ENCODE peak calls at places on chromosomes 16 and 17, in seven cellular contexts. One of them, this sample, is unnamed.

GRCh38 chr17:77085916-77086432 is 54.8 kb upstream of the SEC14L1 start:
- DNase-seq in coronary artery: no peak
- DNase-seq in OCI-LY7: peak
- DNase-seq in A549: no peak
- DNase-seq in endothelial cell: peak
- DNase-seq in ovary: no peak
- DNase-seq in mucosa of descending colon: no peak
- DNase-seq in this sample: no peak

GRCh38 chr16:81608515-81609209 is 164.1 kb downstream of the CMIP start:
- DNase-seq in coronary artery: no peak
- DNase-seq in OCI-LY7: peak
- DNase-seq in A549: no peak
- DNase-seq in endothelial cell: no peak
- DNase-seq in ovary: no peak
- DNase-seq in mucosa of descending colon: no peak
- DNase-seq in this sample: peak

GRCh38 chr17:1002412-1002753 is 5.5 kb downstream of the TIMM22 start:
- DNase-seq in coronary artery: peak
- DNase-seq in OCI-LY7: no peak
- DNase-seq in A549: no peak
- DNase-seq in endothelial cell: no peak
- DNase-seq in ovary: no peak
- DNase-seq in mucosa of descending colon: no peak
- DNase-seq in this sample: no peak

GRCh38 chr17:13474073-13474800 is 127.5 kb downstream of the HS3ST3A1 start:
- DNase-seq in coronary artery: no peak
- DNase-seq in OCI-LY7: no peak
- DNase-seq in A549: no peak
- DNase-seq in endothelial cell: no peak
- DNase-seq in ovary: no peak
- DNase-seq in mucosa of descending colon: no peak
- DNase-seq in this sample: no peak

GRCh38 chr17:49494937-49495841 is at the start of gene NGFR:
- DNase-seq in coronary artery: no peak
- DNase-seq in OCI-LY7: peak
- DNase-seq in A549: peak
- DNase-seq in endothelial cell: peak
- DNase-seq in ovary: peak
- DNase-seq in mucosa of descending colon: peak
- DNase-seq in this sample: peak

GRCh38 chr16:19851476-19851875 is 33.2 kb downstream of the GPRC5B start:
- DNase-seq in coronary artery: no peak
- DNase-seq in OCI-LY7: no peak
- DNase-seq in A549: no peak
- DNase-seq in endothelial cell: no peak
- DNase-seq in ovary: no peak
- DNase-seq in mucosa of descending colon: no peak
- DNase-seq in this sample: no peak

GRCh38 chr16:11235703-11235991 is 20.4 kb downstream of the SOCS1 start:
- DNase-seq in coronary artery: no peak
- DNase-seq in OCI-LY7: no peak
- DNase-seq in A549: no peak
- DNase-seq in endothelial cell: no peak
- DNase-seq in ovary: no peak
- DNase-seq in mucosa of descending colon: peak
- DNase-seq in this sample: no peak

GRCh38 chr17:19753661-19754463 is 5.8 kb upstream of the ALDH3A1 start:
- DNase-seq in coronary artery: no peak
- DNase-seq in OCI-LY7: no peak
- DNase-seq in A549: peak
- DNase-seq in endothelial cell: no peak
- DNase-seq in ovary: no peak
- DNase-seq in mucosa of descending colon: peak
- DNase-seq in this sample: no peak

GRCh38 chr17:34542700-34543336 is 36.6 kb upstream of the TMEM132E start:
- DNase-seq in coronary artery: no peak
- DNase-seq in OCI-LY7: peak
- DNase-seq in A549: peak
- DNase-seq in endothelial cell: peak
- DNase-seq in ovary: no peak
- DNase-seq in mucosa of descending colon: no peak
- DNase-seq in this sample: peak

GRCh38 chr16:58515125-58515870 is at the start of gene SETD6:
- DNase-seq in coronary artery: peak
- DNase-seq in OCI-LY7: peak
- DNase-seq in A549: peak
- DNase-seq in endothelial cell: peak
- DNase-seq in ovary: peak
- DNase-seq in mucosa of descending colon: peak
- DNase-seq in this sample: peak

GRCh38 chr17:76444518-76445311 is 8.2 kb downstream of the UBE2O start:
- DNase-seq in coronary artery: no peak
- DNase-seq in OCI-LY7: no peak
- DNase-seq in A549: no peak
- DNase-seq in endothelial cell: no peak
- DNase-seq in ovary: no peak
- DNase-seq in mucosa of descending colon: no peak
- DNase-seq in this sample: no peak

GRCh38 chr17:50182783-50183438 is 17.1 kb downstream of the SGCA start:
- DNase-seq in coronary artery: no peak
- DNase-seq in OCI-LY7: no peak
- DNase-seq in A549: no peak
- DNase-seq in endothelial cell: no peak
- DNase-seq in ovary: no peak
- DNase-seq in mucosa of descending colon: no peak
- DNase-seq in this sample: no peak

GRCh38 chr17:70318061-70318460 is 148.7 kb downstream of the KCNJ2 start:
- DNase-seq in coronary artery: no peak
- DNase-seq in OCI-LY7: no peak
- DNase-seq in A549: no peak
- DNase-seq in endothelial cell: no peak
- DNase-seq in ovary: no peak
- DNase-seq in mucosa of descending colon: no peak
- DNase-seq in this sample: no peak

GRCh38 chr16:51971184-51971583 is 575.8 kb downstream of the TOX3 start:
- DNase-seq in coronary artery: no peak
- DNase-seq in OCI-LY7: peak
- DNase-seq in A549: peak
- DNase-seq in endothelial cell: peak
- DNase-seq in ovary: no peak
- DNase-seq in mucosa of descending colon: no peak
- DNase-seq in this sample: no peak
- TF ChIP-seq CTCF in coronary artery: no peak
- TF ChIP-seq CTCF in OCI-LY7: peak
- TF ChIP-seq CTCF in A549: no peak
- TF ChIP-seq CTCF in endothelial cell: peak
- TF ChIP-seq CTCF in ovary: no peak
- TF ChIP-seq CTCF in mucosa of descending colon: no peak
- TF ChIP-seq CTCF in this sample: no peak

DNA sequence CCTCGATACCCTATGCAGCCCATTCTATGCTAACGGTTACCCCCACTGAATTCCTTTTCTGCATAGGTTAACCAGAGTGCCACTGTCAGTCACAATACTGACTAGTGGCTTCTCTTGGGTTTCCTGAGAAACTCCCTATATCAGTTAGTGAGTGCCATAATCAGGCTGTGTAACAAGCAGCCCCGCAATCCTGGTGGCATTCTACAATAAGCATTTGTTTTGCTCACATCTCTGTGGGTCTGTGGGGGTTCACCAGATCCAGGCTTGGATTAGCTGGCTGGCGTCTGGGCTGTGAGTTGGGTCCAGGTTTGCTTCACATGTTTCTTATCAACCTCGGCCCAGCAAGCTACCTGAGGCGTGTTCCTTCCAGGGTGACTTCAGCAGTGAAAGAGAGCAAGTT is 42.4 kb downstream of the TMEM235 start:
- DNase-seq in coronary artery: no peak
- DNase-seq in OCI-LY7: no peak
- DNase-seq in A549: no peak
- DNase-seq in endothelial cell: no peak
- DNase-seq in ovary: no peak
- DNase-seq in mucosa of descending colon: no peak
- DNase-seq in this sample: no peak
- TF ChIP-seq CTCF in coronary artery: no peak
- TF ChIP-seq CTCF in OCI-LY7: no peak
- TF ChIP-seq CTCF in A549: no peak
- TF ChIP-seq CTCF in endothelial cell: no peak
- TF ChIP-seq CTCF in ovary: no peak
- TF ChIP-seq CTCF in mucosa of descending colon: no peak
- TF ChIP-seq CTCF in this sample: no peak

DNA sequence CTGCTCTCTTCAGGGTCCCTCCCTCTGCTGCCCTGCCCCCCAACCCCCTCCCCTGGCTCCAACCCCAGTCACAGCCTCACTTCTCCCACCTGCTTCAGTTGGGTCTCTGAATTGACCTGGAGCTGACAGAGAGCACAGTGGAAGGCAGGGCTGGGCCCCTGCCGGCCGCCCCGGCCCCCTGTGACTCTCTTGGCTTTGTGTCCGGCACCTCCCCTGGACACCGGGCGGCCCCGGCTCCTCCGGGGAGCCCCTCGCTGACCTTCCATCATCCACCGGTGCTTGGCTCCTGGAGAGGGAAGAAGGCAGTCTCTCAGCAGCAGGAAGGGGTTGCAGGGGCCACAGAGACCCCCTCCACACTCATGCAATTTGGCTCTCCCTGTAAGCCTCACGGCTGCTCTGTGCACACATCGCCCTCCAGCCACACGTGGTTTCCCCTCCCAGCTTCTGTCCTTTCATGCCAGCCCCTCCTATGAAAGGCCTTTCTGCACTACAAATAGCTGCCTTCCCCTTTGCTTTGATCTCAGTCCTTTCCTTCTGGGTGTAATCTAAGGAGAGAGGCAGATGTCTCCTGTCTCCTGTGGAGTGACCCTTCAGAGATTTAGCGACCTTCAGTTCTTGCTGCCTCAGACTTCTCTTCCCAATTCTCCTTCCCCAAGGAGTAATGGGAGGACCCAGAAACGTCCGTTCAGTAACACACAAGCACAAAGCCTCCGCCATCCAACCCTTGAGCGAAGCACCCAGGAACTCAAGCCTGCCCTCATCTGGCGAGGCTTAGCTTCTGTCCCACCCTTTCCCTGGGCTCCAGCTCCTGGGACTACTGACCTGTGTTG is 8.3 kb downstream of the NKIRAS2 start:
- DNase-seq in coronary artery: no peak
- DNase-seq in OCI-LY7: no peak
- DNase-seq in A549: peak
- DNase-seq in endothelial cell: no peak
- DNase-seq in ovary: no peak
- DNase-seq in mucosa of descending colon: no peak
- DNase-seq in this sample: no peak
- TF ChIP-seq CTCF in coronary artery: no peak
- TF ChIP-seq CTCF in OCI-LY7: peak
- TF ChIP-seq CTCF in A549: peak
- TF ChIP-seq CTCF in endothelial cell: no peak
- TF ChIP-seq CTCF in ovary: no peak
- TF ChIP-seq CTCF in mucosa of descending colon: no peak
- TF ChIP-seq CTCF in this sample: no peak

DNA sequence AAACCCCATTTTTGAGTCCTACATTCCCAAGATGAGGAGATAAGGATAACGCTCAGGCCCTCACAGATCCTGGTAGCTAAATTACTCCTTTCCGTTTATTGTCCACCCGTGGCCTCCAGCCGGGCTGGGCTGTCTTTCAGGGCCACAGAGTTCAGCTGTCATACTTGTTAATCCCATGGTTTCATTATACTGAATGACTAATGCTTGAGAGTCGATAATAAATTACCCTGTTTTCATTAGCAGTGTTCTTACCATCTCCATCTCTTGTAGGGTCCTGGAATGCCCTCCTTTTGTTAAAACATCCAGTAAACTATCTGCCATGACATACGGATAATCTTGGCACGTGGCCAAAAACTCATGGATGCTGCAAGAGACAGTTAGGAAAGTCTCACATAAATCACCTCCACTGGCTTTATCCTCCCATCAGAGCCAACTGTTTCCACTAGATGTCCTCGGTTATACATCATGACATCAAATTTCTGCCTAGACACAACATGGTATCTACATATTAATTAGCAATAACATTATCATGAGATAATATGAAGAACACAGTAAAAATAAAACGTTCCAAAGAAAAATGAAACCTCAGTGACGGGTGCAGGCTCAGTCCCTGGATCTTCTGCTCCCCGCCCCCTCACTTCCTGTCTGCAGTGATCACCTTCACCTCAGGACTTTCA is 45.3 kb downstream of the BRD7 start:
- DNase-seq in coronary artery: no peak
- DNase-seq in OCI-LY7: no peak
- DNase-seq in A549: no peak
- DNase-seq in endothelial cell: no peak
- DNase-seq in ovary: no peak
- DNase-seq in mucosa of descending colon: no peak
- DNase-seq in this sample: no peak
- TF ChIP-seq CTCF in coronary artery: no peak
- TF ChIP-seq CTCF in OCI-LY7: peak
- TF ChIP-seq CTCF in A549: peak
- TF ChIP-seq CTCF in endothelial cell: no peak
- TF ChIP-seq CTCF in ovary: no peak
- TF ChIP-seq CTCF in mucosa of descending colon: no peak
- TF ChIP-seq CTCF in this sample: peak

DNA sequence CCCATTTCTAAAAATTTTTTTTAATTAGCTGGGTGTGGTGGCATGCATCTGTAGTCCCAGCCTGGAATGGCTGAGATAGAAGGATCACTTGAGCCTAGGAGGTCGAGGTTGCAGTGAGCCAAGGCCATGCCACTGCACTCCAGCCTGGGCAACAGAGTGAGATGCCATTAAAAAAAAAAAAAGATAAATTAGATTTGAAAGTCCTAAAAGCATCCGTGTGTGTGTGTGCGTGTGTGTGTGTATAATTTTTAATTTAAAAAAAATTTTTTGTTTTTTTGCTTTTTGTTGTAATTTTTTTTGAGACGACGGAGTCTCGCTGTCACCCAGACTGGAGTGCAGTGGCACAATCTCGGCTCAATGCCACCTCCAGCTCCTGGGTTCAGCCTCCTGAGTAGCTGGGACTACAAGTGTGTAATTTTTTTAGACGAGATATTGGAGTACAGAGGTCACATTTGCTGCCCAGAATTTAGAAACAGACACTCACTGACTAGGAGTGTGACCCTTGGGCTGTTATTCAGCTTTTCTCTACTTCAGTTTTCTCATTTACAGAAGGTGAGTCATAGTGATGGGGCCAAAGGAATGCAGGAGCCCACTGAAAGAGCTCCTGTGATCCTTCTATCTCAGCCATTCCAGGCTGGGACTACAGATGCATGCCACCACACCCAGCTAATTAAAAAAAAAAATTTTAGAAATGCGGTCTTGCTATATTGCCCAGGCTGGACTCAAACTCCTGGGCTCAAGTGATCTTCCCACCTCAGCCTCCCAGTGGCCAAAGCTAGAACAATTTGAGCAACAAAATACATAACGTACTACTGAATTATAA is 25.5 kb upstream of the TBX4 start:
- DNase-seq in coronary artery: no peak
- DNase-seq in OCI-LY7: no peak
- DNase-seq in A549: peak
- DNase-seq in endothelial cell: no peak
- DNase-seq in ovary: no peak
- DNase-seq in mucosa of descending colon: no peak
- DNase-seq in this sample: no peak
- TF ChIP-seq CTCF in coronary artery: no peak
- TF ChIP-seq CTCF in OCI-LY7: peak
- TF ChIP-seq CTCF in A549: peak
- TF ChIP-seq CTCF in endothelial cell: no peak
- TF ChIP-seq CTCF in ovary: no peak
- TF ChIP-seq CTCF in mucosa of descending colon: no peak
- TF ChIP-seq CTCF in this sample: no peak

This sample was measured in GM13977.